ENCODE peak calls at places on chromosomes 11 and 22, in four cellular contexts. One of them, this sample, is unnamed.

GRCh38 chr11:2744166-2744565 is 44.4 kb upstream of the KCNQ1OT1 start:
- DNase-seq in fibroblast of mammary gland: no peak
- DNase-seq in body of pancreas: peak
- DNase-seq in right atrium auricular region: no peak
- DNase-seq in this sample: no peak

GRCh38 chr11:75031224-75031753 is 42.6 kb downstream of the NEU3 start:
- DNase-seq in right atrium auricular region: no peak
- DNase-seq in body of pancreas: no peak
- DNase-seq in fibroblast of mammary gland: peak
- DNase-seq in this sample: peak

GRCh38 chr11:64926689-64927088 is 2.2 kb downstream of the PPP2R5B start:
- DNase-seq in body of pancreas: no peak
- DNase-seq in right atrium auricular region: no peak
- DNase-seq in fibroblast of mammary gland: no peak
- DNase-seq in this sample: no peak

GRCh38 chr11:59611570-59612565 is 3.7 kb downstream of the OSBP start:
- DNase-seq in fibroblast of mammary gland: peak
- DNase-seq in right atrium auricular region: no peak
- DNase-seq in body of pancreas: peak
- DNase-seq in this sample: no peak

GRCh38 chr22:42895541-42895981 is 38.5 kb upstream of the ARFGAP3 start:
- DNase-seq in fibroblast of mammary gland: no peak
- DNase-seq in right atrium auricular region: no peak
- DNase-seq in body of pancreas: peak
- DNase-seq in this sample: no peak

GRCh38 chr11:75219869-75220268 is 20.7 kb upstream of the TPBGL start:
- DNase-seq in body of pancreas: no peak
- DNase-seq in fibroblast of mammary gland: no peak
- DNase-seq in right atrium auricular region: no peak
- DNase-seq in this sample: no peak

GRCh38 chr11:33669598-33670249 is 30.9 kb downstream of the C11orf91 start:
- DNase-seq in body of pancreas: no peak
- DNase-seq in fibroblast of mammary gland: no peak
- DNase-seq in right atrium auricular region: no peak
- DNase-seq in this sample: no peak

GRCh38 chr11:85685820-85686459 is at the start of gene CCDC89:
- DNase-seq in right atrium auricular region: peak
- DNase-seq in fibroblast of mammary gland: peak
- DNase-seq in body of pancreas: peak
- DNase-seq in this sample: peak

GRCh38 chr22:36643033-36643432 is 60.5 kb downstream of the CACNG2 start:
- DNase-seq in fibroblast of mammary gland: no peak
- DNase-seq in right atrium auricular region: no peak
- DNase-seq in body of pancreas: no peak
- DNase-seq in this sample: no peak

GRCh38 chr11:74195828-74196227 is 24.7 kb downstream of the PPME1 start:
- DNase-seq in fibroblast of mammary gland: peak
- DNase-seq in right atrium auricular region: no peak
- DNase-seq in body of pancreas: no peak
- DNase-seq in this sample: peak

GRCh38 chr22:25008666-25009065 is 56.1 kb downstream of the KIAA1671 start:
- DNase-seq in right atrium auricular region: no peak
- DNase-seq in fibroblast of mammary gland: no peak
- DNase-seq in body of pancreas: no peak
- DNase-seq in this sample: no peak

GRCh38 chr11:125423247-125423849 is 72.7 kb downstream of the FEZ1 start:
- DNase-seq in right atrium auricular region: no peak
- DNase-seq in body of pancreas: peak
- DNase-seq in fibroblast of mammary gland: no peak
- DNase-seq in this sample: no peak
- TF ChIP-seq CTCF in right atrium auricular region: no peak
- TF ChIP-seq CTCF in body of pancreas: peak
- TF ChIP-seq CTCF in fibroblast of mammary gland: peak
- TF ChIP-seq CTCF in this sample: peak

GRCh38 chr11:12485328-12485727 is 108.0 kb downstream of the PARVA start:
- DNase-seq in fibroblast of mammary gland: no peak
- DNase-seq in body of pancreas: no peak
- DNase-seq in right atrium auricular region: no peak
- DNase-seq in this sample: no peak
- TF ChIP-seq CTCF in fibroblast of mammary gland: peak
- TF ChIP-seq CTCF in body of pancreas: peak
- TF ChIP-seq CTCF in right atrium auricular region: peak
- TF ChIP-seq CTCF in this sample: peak

DNA sequence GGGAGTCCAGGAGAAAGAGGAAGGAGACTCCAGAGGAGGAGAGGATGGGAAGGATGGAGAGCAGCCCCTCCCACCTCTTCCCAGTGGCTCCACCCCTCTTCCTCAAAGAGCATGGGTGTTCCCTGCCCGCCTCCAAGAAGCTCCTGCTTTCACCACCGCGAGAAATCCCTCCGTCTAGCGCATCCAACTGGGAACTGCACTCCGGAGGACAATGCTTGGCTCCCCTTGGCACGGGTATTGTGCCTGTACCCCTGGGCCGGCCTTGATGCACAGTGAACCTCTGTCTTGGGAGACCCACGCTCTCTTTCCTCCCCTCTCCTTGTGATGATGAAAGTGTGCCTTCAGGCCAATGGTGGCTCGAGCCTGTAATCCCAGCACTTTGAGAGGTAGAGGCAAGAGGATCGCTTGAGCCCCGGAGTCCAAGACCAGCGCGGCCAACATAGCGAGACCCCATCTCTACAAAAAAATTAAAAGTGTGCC is 14.9 kb upstream of the ADA2 start:
- DNase-seq in right atrium auricular region: no peak
- DNase-seq in fibroblast of mammary gland: peak
- DNase-seq in body of pancreas: no peak
- DNase-seq in this sample: no peak
- TF ChIP-seq CTCF in right atrium auricular region: no peak
- TF ChIP-seq CTCF in fibroblast of mammary gland: no peak
- TF ChIP-seq CTCF in body of pancreas: no peak
- TF ChIP-seq CTCF in this sample: peak

GRCh38 chr11:82041764-82042163 is 691.9 kb downstream of the FAM181B start:
- DNase-seq in right atrium auricular region: no peak
- DNase-seq in fibroblast of mammary gland: no peak
- DNase-seq in body of pancreas: no peak
- DNase-seq in this sample: no peak

GRCh38 chr11:82043316-82043715 is 690.3 kb downstream of the FAM181B start:
- DNase-seq in right atrium auricular region: no peak
- DNase-seq in fibroblast of mammary gland: no peak
- DNase-seq in body of pancreas: no peak
- DNase-seq in this sample: peak

GRCh38 chr11:82038151-82038550 is 695.5 kb downstream of the FAM181B start:
- DNase-seq in right atrium auricular region: no peak
- DNase-seq in body of pancreas: no peak
- DNase-seq in fibroblast of mammary gland: no peak
- DNase-seq in this sample: no peak
- TF ChIP-seq CTCF in right atrium auricular region: no peak
- TF ChIP-seq CTCF in body of pancreas: no peak
- TF ChIP-seq CTCF in fibroblast of mammary gland: no peak
- TF ChIP-seq CTCF in this sample: peak

GRCh38 chr11:15158351-15159015 is 43.8 kb downstream of the INSC start:
- DNase-seq in body of pancreas: no peak
- DNase-seq in right atrium auricular region: no peak
- DNase-seq in fibroblast of mammary gland: peak
- DNase-seq in this sample: peak

GRCh38 chr11:15157738-15158137 is 43.0 kb downstream of the INSC start:
- DNase-seq in right atrium auricular region: no peak
- DNase-seq in body of pancreas: no peak
- DNase-seq in fibroblast of mammary gland: peak
- DNase-seq in this sample: no peak

GRCh38 chr11:15161746-15162145 is 47.0 kb downstream of the INSC start:
- DNase-seq in right atrium auricular region: no peak
- DNase-seq in fibroblast of mammary gland: no peak
- DNase-seq in body of pancreas: no peak
- DNase-seq in this sample: no peak

GRCh38 chr11:15157181-15157580 is 42.5 kb downstream of the INSC start:
- DNase-seq in fibroblast of mammary gland: peak
- DNase-seq in body of pancreas: no peak
- DNase-seq in right atrium auricular region: no peak
- DNase-seq in this sample: peak

DNA sequence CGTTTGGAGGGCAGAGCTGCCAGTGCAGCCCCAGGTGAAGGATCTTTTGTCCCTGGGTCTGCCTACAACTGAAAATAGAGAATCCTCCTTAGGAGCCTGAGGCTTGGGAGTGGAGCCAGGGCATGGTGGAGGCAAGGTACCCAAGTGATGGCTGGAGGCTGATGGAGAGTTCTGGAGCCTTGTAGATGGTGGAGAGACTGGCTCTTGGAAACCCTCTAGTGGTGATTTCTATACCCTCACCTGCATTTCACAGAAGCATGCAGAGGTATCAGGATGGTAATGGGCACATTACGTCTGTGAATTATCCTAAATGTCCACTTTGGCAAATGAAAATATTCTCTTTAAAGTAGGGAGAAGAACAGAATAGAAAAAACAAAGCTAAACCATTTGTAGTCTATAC is 44.4 kb downstream of the INSC start:
- DNase-seq in right atrium auricular region: no peak
- DNase-seq in body of pancreas: no peak
- DNase-seq in fibroblast of mammary gland: peak
- DNase-seq in this sample: peak
- TF ChIP-seq CTCF in right atrium auricular region: no peak
- TF ChIP-seq CTCF in body of pancreas: no peak
- TF ChIP-seq CTCF in fibroblast of mammary gland: peak
- TF ChIP-seq CTCF in this sample: peak

DNA sequence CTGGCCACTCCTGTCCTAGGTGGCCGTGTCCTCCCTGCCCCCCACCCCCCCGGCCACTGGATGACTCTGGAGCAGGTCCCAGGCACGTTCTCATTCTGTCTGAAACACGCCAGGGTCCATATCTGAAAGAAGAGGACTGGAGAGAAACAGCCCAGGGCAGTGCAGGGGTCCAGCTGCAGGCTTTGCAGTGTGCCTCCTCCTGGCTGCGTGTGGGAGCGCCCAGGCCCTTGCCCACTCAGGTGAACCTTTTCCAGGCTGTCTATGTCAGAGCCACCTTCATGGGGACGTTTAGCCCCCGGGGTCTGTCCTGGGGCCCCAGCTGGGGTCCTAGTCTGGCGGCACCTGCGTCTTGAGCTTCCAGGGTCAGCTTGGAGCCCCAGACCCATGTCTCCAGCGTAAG is 15.6 kb downstream of the GRAMD4 start:
- DNase-seq in fibroblast of mammary gland: no peak
- DNase-seq in body of pancreas: no peak
- DNase-seq in right atrium auricular region: no peak
- DNase-seq in this sample: no peak
- TF ChIP-seq CTCF in fibroblast of mammary gland: no peak
- TF ChIP-seq CTCF in body of pancreas: peak
- TF ChIP-seq CTCF in right atrium auricular region: no peak
- TF ChIP-seq CTCF in this sample: peak

This sample was measured in astrocyte of the spinal cord.